ENCODE peak calls at places on chromosome 18, in ten cellular contexts. P, T, Q, N, J, B, Y, D, C and E are unnamed samples.

GRCh38 chr18:370753-371615 is 103.1 kb upstream of the THOC1 start:
- DNase-seq in P (no peak), T (no peak), Q (no peak), N (no peak), J (no peak), B (no peak), Y (no peak), D (no peak), C (no peak), E (no peak)

GRCh38 chr18:46051731-46052461 is 20.2 kb downstream of the PSTPIP2 start:
- DNase-seq in P (no peak), T (no peak), Q (peak; percentile 14), N (no peak), J (peak; percentile 83), B (no peak), Y (no peak), D (no peak), C (peak; percentile 51), E (peak; percentile 81)

GRCh38 chr18:23871410-23871809 is 143.1 kb upstream of the TTC39C start:
- DNase-seq in P (peak; percentile 59), T (no peak), Q (peak; percentile 63), N (peak; percentile 29), J (peak; percentile 57), B (no peak), Y (no peak), D (no peak), C (no peak), E (no peak)

GRCh38 chr18:59743561-59743960 is 46.3 kb upstream of the CCBE1 start:
- DNase-seq in P (no peak), T (no peak), Q (no peak), N (no peak), J (peak; percentile 76), B (no peak), Y (no peak), D (no peak), C (no peak), E (no peak)

GRCh38 chr18:41954827-41955613 is at the start of gene PIK3C3:
- DNase-seq in P (peak; percentile 89), T (peak; percentile 96), Q (peak; percentile 97), N (peak; percentile 98), J (peak; percentile 99), B (peak; percentile 97), Y (peak; percentile 99), D (peak; percentile 55), C (peak; percentile 95), E (peak; percentile 97)

GRCh38 chr18:6414118-6414722 is 491 bp downstream of the L3MBTL4 start:
- DNase-seq in P (no peak), T (no peak), Q (peak; percentile 83), N (peak; percentile 51), J (peak; percentile 23), B (peak; percentile 65), Y (peak; percentile 88), D (no peak), C (peak; percentile 33), E (peak; percentile 87)

GRCh38 chr18:11074879-11075278 is 74.5 kb downstream of the PIEZO2 start:
- DNase-seq in P (no peak), T (no peak), Q (no peak), N (no peak), J (no peak), B (no peak), Y (no peak), D (no peak), C (no peak), E (no peak)

GRCh38 chr18:11728247-11728646 is 39.2 kb downstream of the GNAL start:
- DNase-seq in P (no peak), T (no peak), Q (no peak), N (no peak), J (peak; percentile 42), B (no peak), Y (no peak), D (no peak), C (no peak), E (no peak)

GRCh38 chr18:58144671-58145285 is 100.8 kb downstream of the NEDD4L start:
- DNase-seq in P (no peak), T (no peak), Q (no peak), N (no peak), J (no peak), B (no peak), Y (no peak), D (no peak), C (no peak), E (no peak)

DNA sequence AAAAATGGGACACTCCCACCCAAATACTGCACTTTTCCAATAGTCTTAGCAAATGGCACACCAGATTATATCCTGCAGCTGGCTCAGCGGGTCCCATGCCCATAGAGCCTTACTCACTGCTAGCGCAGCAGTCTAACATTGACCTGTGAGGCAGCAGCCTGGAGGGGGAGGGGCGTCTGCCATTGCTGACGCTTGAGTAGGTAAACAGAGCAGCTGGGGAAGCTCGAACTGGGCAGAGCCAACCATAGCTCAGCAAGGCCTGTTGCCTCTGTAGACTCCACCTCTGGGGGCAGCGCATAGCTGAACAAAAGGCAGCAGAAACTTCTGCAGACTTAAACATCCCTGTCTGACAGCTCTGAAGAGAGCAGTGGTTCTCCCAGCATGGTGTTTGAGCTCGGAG is 110.4 kb downstream of the CTIF start:
- DNase-seq in P (no peak), T (no peak), Q (no peak), N (no peak), J (no peak), B (no peak), Y (no peak), D (no peak), C (no peak), E (no peak)
- TF ChIP-seq CTCF in P (no peak), T (no peak), Q (no peak), N (no peak), J (no peak), B (no peak), Y (no peak), D (no peak), C (no peak), E (no peak)

GRCh38 chr18:77100751-77101355 is 31.7 kb downstream of the MBP start:
- DNase-seq in P (no peak), T (no peak), Q (no peak), N (no peak), J (peak; percentile 15), B (no peak), Y (no peak), D (no peak), C (no peak), E (no peak)

GRCh38 chr18:77102246-77103040 is 30.1 kb downstream of the MBP start:
- DNase-seq in P (no peak), T (no peak), Q (no peak), N (no peak), J (peak; percentile 81), B (no peak), Y (no peak), D (no peak), C (no peak), E (no peak)

GRCh38 chr18:77099501-77100370 is 32.8 kb downstream of the MBP start:
- DNase-seq in P (no peak), T (no peak), Q (no peak), N (no peak), J (no peak), B (no peak), Y (no peak), D (no peak), C (no peak), E (no peak)

GRCh38 chr18:77103181-77103875 is 29.3 kb downstream of the MBP start:
- DNase-seq in P (no peak), T (no peak), Q (no peak), N (no peak), J (peak; percentile 81), B (no peak), Y (no peak), D (no peak), C (peak; percentile 43), E (no peak)

GRCh38 chr18:77101410-77102245 is 31.0 kb downstream of the MBP start:
- DNase-seq in P (no peak), T (no peak), Q (peak; percentile 63), N (peak; percentile 77), J (peak; percentile 95), B (peak; percentile 92), Y (no peak), D (peak; percentile 86), C (peak; percentile 95), E (no peak)
- H3K4me3 ChIP-seq in P (no peak overlapping the region), T (no peak overlapping the region), Q (no peak overlapping the region), N (peak overlapping the region; percentile 2), J (no peak overlapping the region), B (no peak overlapping the region), Y (no peak overlapping the region), D (peak overlapping the region; percentile 19), C (no peak overlapping the region), E (no peak overlapping the region)

DNA sequence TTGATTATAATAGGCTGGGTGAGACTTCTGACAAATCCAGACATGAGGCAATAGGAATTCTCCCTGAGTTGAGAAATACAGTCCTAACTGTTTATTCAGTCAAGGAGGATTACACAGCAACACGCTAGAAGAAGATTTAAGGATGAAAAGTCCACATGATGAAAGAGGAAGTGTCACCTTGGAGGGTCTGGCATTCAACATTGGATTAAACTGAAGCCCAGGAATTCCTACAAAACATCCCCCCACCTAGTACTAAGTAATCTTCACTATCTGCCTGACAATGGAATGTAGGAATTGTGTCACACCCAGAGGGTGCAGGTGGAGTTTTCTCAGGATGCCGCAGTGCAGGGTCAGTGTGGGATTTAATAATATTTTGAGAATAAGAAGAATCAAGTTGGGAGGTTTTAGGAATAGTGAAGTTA is 142.4 kb downstream of the SOCS6 start:
- DNase-seq in P (no peak), T (no peak), Q (no peak), N (no peak), J (peak; percentile 66), B (no peak), Y (no peak), D (peak; percentile 78), C (no peak), E (no peak)
- H3K4me1 ChIP-seq in P (no peaks in the 10 kb centered on the region), T (peaks cover 2% of the 10 kb centered on the region), Q (no peaks in the 10 kb centered on the region), N (peaks cover 5% of the 10 kb centered on the region), J (no peaks in the 10 kb centered on the region), B (no peaks in the 10 kb centered on the region), Y (no peaks in the 10 kb centered on the region), D (peaks cover 41% of the 10 kb centered on the region), C (no peaks in the 10 kb centered on the region), E (no peaks in the 10 kb centered on the region)

GRCh38 chr18:79662051-79662450 is 17.6 kb upstream of the CTDP1 start:
- DNase-seq in P (no peak), T (no peak), Q (no peak), N (no peak), J (no peak), B (no peak), Y (no peak), D (no peak), C (no peak), E (no peak)

GRCh38 chr18:79659733-79660132 is 19.9 kb upstream of the CTDP1 start:
- DNase-seq in P (no peak), T (no peak), Q (no peak), N (no peak), J (no peak), B (no peak), Y (no peak), D (no peak), C (no peak), E (no peak)

DNA sequence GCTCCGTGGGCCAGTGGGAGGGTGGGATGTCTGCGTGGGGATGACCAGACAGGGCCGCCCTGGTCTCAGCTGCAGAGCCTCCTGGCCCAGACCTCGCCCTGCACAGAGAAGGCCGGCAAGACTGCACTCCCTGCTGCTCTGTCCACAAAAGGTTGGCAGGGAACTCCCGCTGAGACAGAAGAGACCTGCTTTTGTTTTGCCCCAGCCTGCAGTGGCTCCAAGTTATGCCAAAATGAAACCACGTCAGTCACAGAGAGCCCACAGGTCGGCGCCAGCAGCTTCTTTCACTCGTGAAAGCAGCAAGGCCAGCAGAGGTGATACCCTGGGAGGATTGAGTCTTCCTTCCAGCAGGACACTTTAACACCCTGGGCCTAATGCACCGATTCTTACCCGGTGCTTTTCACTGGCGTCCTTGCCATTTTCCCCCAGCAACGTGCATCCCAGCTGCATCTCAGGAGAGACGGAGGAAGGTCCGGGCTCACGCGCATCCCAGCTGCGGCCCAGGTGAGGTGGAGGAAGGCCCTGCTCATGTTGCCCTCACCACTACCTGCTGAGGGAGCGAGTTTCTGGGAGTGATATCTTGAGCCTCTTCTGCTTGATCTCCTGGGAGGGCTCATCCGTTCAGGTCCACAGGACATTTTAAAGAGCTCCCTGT is 22.1 kb upstream of the CTDP1 start:
- DNase-seq in P (no peak), T (no peak), Q (no peak), N (no peak), J (no peak), B (no peak), Y (no peak), D (no peak), C (no peak), E (no peak)
- TF ChIP-seq CTCF in P (no peak), T (no peak), Q (no peak), N (no peak), J (no peak), B (no peak), Y (no peak), D (no peak), C (no peak), E (no peak)